ENCODE peak calls at places on chromosomes 6 and 20, in five cellular contexts. One of them, this sample, is unnamed.

GRCh38 chr20:25985597-25985996 is 288.9 kb upstream of the ZNF337 start:
- DNase-seq in Kasumi-1: no peak
- DNase-seq in CD8-positive, alpha-beta memory T cell: no peak
- DNase-seq in spleen: no peak
- DNase-seq in Ammon's horn: no peak
- DNase-seq in this sample: no peak

GRCh38 chr6:125009578-125009977 is 47.3 kb downstream of the RNF217 start:
- DNase-seq in Kasumi-1: no peak
- DNase-seq in CD8-positive, alpha-beta memory T cell: no peak
- DNase-seq in spleen: no peak
- DNase-seq in Ammon's horn: no peak
- DNase-seq in this sample: no peak

GRCh38 chr6:6007311-6008113 is 787 bp upstream of the NRN1 start:
- DNase-seq in Kasumi-1: peak; percentile 62
- DNase-seq in CD8-positive, alpha-beta memory T cell: no peak
- DNase-seq in spleen: peak; percentile 75
- DNase-seq in Ammon's horn: peak; percentile 52
- DNase-seq in this sample: no peak

GRCh38 chr20:37243076-37243936 is 18.3 kb downstream of the GHRH start:
- DNase-seq in Kasumi-1: no peak
- DNase-seq in CD8-positive, alpha-beta memory T cell: no peak
- DNase-seq in spleen: no peak
- DNase-seq in Ammon's horn: no peak
- DNase-seq in this sample: no peak

GRCh38 chr20:44909872-44910689 is at the start of gene PABPC1L:
- DNase-seq in Kasumi-1: peak; percentile 75
- DNase-seq in CD8-positive, alpha-beta memory T cell: peak; percentile 77
- DNase-seq in spleen: peak; percentile 91
- DNase-seq in Ammon's horn: peak; percentile 52
- DNase-seq in this sample: peak; percentile 73

GRCh38 chr20:46651091-46651962 is at the start of gene SLC13A3:
- DNase-seq in Kasumi-1: no peak
- DNase-seq in CD8-positive, alpha-beta memory T cell: no peak
- DNase-seq in spleen: no peak
- DNase-seq in Ammon's horn: peak; percentile 55
- DNase-seq in this sample: no peak

GRCh38 chr6:148800535-148800934 is 53.7 kb downstream of the UST start:
- DNase-seq in Kasumi-1: no peak
- DNase-seq in CD8-positive, alpha-beta memory T cell: no peak
- DNase-seq in spleen: no peak
- DNase-seq in Ammon's horn: no peak
- DNase-seq in this sample: no peak

GRCh38 chr20:61942526-61942925 is 123.2 kb downstream of the TAF4 start:
- DNase-seq in Kasumi-1: no peak
- DNase-seq in CD8-positive, alpha-beta memory T cell: no peak
- DNase-seq in spleen: peak; percentile 43
- DNase-seq in Ammon's horn: no peak
- DNase-seq in this sample: no peak

GRCh38 chr20:51609251-51609650 is 66.7 kb upstream of the NFATC2 start:
- DNase-seq in Kasumi-1: no peak
- DNase-seq in CD8-positive, alpha-beta memory T cell: no peak
- DNase-seq in spleen: no peak
- DNase-seq in Ammon's horn: no peak
- DNase-seq in this sample: no peak

GRCh38 chr20:38201356-38201755 is 36.3 kb upstream of the TGM2 start:
- DNase-seq in Kasumi-1: no peak
- DNase-seq in CD8-positive, alpha-beta memory T cell: no peak
- DNase-seq in spleen: peak; percentile 64
- DNase-seq in Ammon's horn: no peak
- DNase-seq in this sample: no peak

GRCh38 chr20:41989935-41990635 is 371.9 kb upstream of the CHD6 start:
- DNase-seq in Kasumi-1: no peak
- DNase-seq in CD8-positive, alpha-beta memory T cell: no peak
- DNase-seq in spleen: no peak
- DNase-seq in Ammon's horn: no peak
- DNase-seq in this sample: no peak

GRCh38 chr6:1781152-1781848 is 171.6 kb downstream of the FOXC1 start:
- DNase-seq in Kasumi-1: no peak
- DNase-seq in CD8-positive, alpha-beta memory T cell: no peak
- DNase-seq in spleen: no peak
- DNase-seq in Ammon's horn: no peak
- DNase-seq in this sample: no peak

GRCh38 chr6:63740709-63741108 is 105.1 kb downstream of the PHF3 start:
- DNase-seq in Kasumi-1: no peak
- DNase-seq in CD8-positive, alpha-beta memory T cell: no peak
- DNase-seq in spleen: no peak
- DNase-seq in Ammon's horn: no peak
- DNase-seq in this sample: no peak

GRCh38 chr6:82013561-82014275 is 233.8 kb downstream of the IBTK start:
- DNase-seq in Kasumi-1: no peak
- DNase-seq in CD8-positive, alpha-beta memory T cell: no peak
- DNase-seq in spleen: no peak
- DNase-seq in Ammon's horn: no peak
- DNase-seq in this sample: no peak

GRCh38 chr6:36444470-36444869 is 1.7 kb downstream of the KCTD20 start:
- DNase-seq in Kasumi-1: no peak
- DNase-seq in CD8-positive, alpha-beta memory T cell: no peak
- DNase-seq in spleen: no peak
- DNase-seq in Ammon's horn: no peak
- DNase-seq in this sample: no peak

GRCh38 chr6:111842891-111843290 is 30.4 kb downstream of the FYN start:
- DNase-seq in Kasumi-1: no peak
- DNase-seq in CD8-positive, alpha-beta memory T cell: no peak
- DNase-seq in spleen: no peak
- DNase-seq in Ammon's horn: no peak
- DNase-seq in this sample: no peak

GRCh38 chr6:82205793-82206425 is 41.6 kb downstream of the IBTK start:
- DNase-seq in Kasumi-1: peak; percentile 59
- DNase-seq in CD8-positive, alpha-beta memory T cell: no peak
- DNase-seq in spleen: no peak
- DNase-seq in Ammon's horn: peak; percentile 30
- DNase-seq in this sample: no peak

This sample was measured in T-helper 22 cell.